ENCODE peak calls at places on chromosome 2, in six cellular contexts. One of them, this sample, is unnamed.

GRCh38 chr2:8525582-8526402 is 156.1 kb upstream of the ID2 start:
- DNase-seq in astrocyte of the spinal cord: peak
- DNase-seq in AG09319: no peak
- DNase-seq in GM12865: peak
- DNase-seq in Calu3: peak
- DNase-seq in left ventricle myocardium inferior: peak
- DNase-seq in this sample: peak

GRCh38 chr2:24559714-24560113 is 68.7 kb downstream of the NCOA1 start:
- DNase-seq in Calu3: no peak
- DNase-seq in astrocyte of the spinal cord: peak
- DNase-seq in GM12865: no peak
- DNase-seq in left ventricle myocardium inferior: no peak
- DNase-seq in AG09319: peak
- DNase-seq in this sample: no peak

GRCh38 chr2:168552450-168552856 is 96.4 kb downstream of the CERS6 start:
- DNase-seq in AG09319: no peak
- DNase-seq in GM12865: peak
- DNase-seq in astrocyte of the spinal cord: no peak
- DNase-seq in left ventricle myocardium inferior: no peak
- DNase-seq in Calu3: peak
- DNase-seq in this sample: peak

GRCh38 chr2:194445226-194445625 is 1211.8 kb upstream of the SLC39A10 start:
- DNase-seq in astrocyte of the spinal cord: no peak
- DNase-seq in Calu3: no peak
- DNase-seq in AG09319: no peak
- DNase-seq in left ventricle myocardium inferior: no peak
- DNase-seq in GM12865: no peak
- DNase-seq in this sample: no peak

GRCh38 chr2:67526283-67526682 is 129.2 kb downstream of the ETAA1 start:
- DNase-seq in GM12865: no peak
- DNase-seq in left ventricle myocardium inferior: no peak
- DNase-seq in astrocyte of the spinal cord: no peak
- DNase-seq in Calu3: no peak
- DNase-seq in AG09319: no peak
- DNase-seq in this sample: no peak

GRCh38 chr2:123816203-123816602 is 208.9 kb upstream of the CNTNAP5 start:
- DNase-seq in astrocyte of the spinal cord: no peak
- DNase-seq in GM12865: no peak
- DNase-seq in AG09319: no peak
- DNase-seq in Calu3: no peak
- DNase-seq in left ventricle myocardium inferior: no peak
- DNase-seq in this sample: no peak

GRCh38 chr2:159753797-159754196 is 41.5 kb downstream of the MARCHF7 start:
- DNase-seq in astrocyte of the spinal cord: no peak
- DNase-seq in Calu3: no peak
- DNase-seq in left ventricle myocardium inferior: no peak
- DNase-seq in AG09319: no peak
- DNase-seq in GM12865: no peak
- DNase-seq in this sample: no peak

GRCh38 chr2:182228741-182229140 is 198.1 kb downstream of the PDE1A start:
- DNase-seq in Calu3: no peak
- DNase-seq in AG09319: no peak
- DNase-seq in astrocyte of the spinal cord: peak
- DNase-seq in left ventricle myocardium inferior: no peak
- DNase-seq in GM12865: no peak
- DNase-seq in this sample: no peak

GRCh38 chr2:191795711-191796110 is 51.2 kb downstream of the CAVIN2 start:
- DNase-seq in Calu3: no peak
- DNase-seq in AG09319: no peak
- DNase-seq in left ventricle myocardium inferior: no peak
- DNase-seq in GM12865: no peak
- DNase-seq in astrocyte of the spinal cord: no peak
- DNase-seq in this sample: no peak

GRCh38 chr2:196563876-196564275 is 75.6 kb upstream of the CCDC150 start:
- DNase-seq in GM12865: no peak
- DNase-seq in astrocyte of the spinal cord: no peak
- DNase-seq in AG09319: no peak
- DNase-seq in Calu3: no peak
- DNase-seq in left ventricle myocardium inferior: no peak
- DNase-seq in this sample: no peak

GRCh38 chr2:170221317-170222288 is 43.7 kb downstream of the MYO3B start:
- DNase-seq in AG09319: no peak
- DNase-seq in GM12865: no peak
- DNase-seq in astrocyte of the spinal cord: peak
- DNase-seq in left ventricle myocardium inferior: no peak
- DNase-seq in Calu3: no peak
- DNase-seq in this sample: no peak

GRCh38 chr2:8740136-8740535 is 58.3 kb downstream of the ID2 start:
- DNase-seq in GM12865: no peak
- DNase-seq in left ventricle myocardium inferior: no peak
- DNase-seq in AG09319: no peak
- DNase-seq in Calu3: no peak
- DNase-seq in astrocyte of the spinal cord: no peak
- DNase-seq in this sample: no peak

GRCh38 chr2:160952462-160952861 is 207.8 kb upstream of the TANK start:
- DNase-seq in GM12865: no peak
- DNase-seq in Calu3: no peak
- DNase-seq in left ventricle myocardium inferior: peak
- DNase-seq in astrocyte of the spinal cord: peak
- DNase-seq in AG09319: no peak
- DNase-seq in this sample: no peak

GRCh38 chr2:17830053-17831034 is 14.1 kb downstream of the MSGN1 start:
- DNase-seq in GM12865: peak
- DNase-seq in Calu3: peak
- DNase-seq in AG09319: peak
- DNase-seq in astrocyte of the spinal cord: peak
- DNase-seq in left ventricle myocardium inferior: peak
- DNase-seq in this sample: peak

GRCh38 chr2:206230060-206230890 is 44.2 kb upstream of the ZDBF2 start:
- DNase-seq in astrocyte of the spinal cord: peak
- DNase-seq in AG09319: no peak
- DNase-seq in GM12865: no peak
- DNase-seq in left ventricle myocardium inferior: no peak
- DNase-seq in Calu3: no peak
- DNase-seq in this sample: no peak

GRCh38 chr2:206231669-206232286 is 42.7 kb upstream of the ZDBF2 start:
- DNase-seq in left ventricle myocardium inferior: no peak
- DNase-seq in GM12865: no peak
- DNase-seq in AG09319: no peak
- DNase-seq in Calu3: no peak
- DNase-seq in astrocyte of the spinal cord: no peak
- DNase-seq in this sample: no peak

GRCh38 chr2:206229642-206230041 is 44.8 kb upstream of the ZDBF2 start:
- DNase-seq in left ventricle myocardium inferior: no peak
- DNase-seq in AG09319: no peak
- DNase-seq in astrocyte of the spinal cord: no peak
- DNase-seq in GM12865: no peak
- DNase-seq in Calu3: no peak
- DNase-seq in this sample: no peak

DNA sequence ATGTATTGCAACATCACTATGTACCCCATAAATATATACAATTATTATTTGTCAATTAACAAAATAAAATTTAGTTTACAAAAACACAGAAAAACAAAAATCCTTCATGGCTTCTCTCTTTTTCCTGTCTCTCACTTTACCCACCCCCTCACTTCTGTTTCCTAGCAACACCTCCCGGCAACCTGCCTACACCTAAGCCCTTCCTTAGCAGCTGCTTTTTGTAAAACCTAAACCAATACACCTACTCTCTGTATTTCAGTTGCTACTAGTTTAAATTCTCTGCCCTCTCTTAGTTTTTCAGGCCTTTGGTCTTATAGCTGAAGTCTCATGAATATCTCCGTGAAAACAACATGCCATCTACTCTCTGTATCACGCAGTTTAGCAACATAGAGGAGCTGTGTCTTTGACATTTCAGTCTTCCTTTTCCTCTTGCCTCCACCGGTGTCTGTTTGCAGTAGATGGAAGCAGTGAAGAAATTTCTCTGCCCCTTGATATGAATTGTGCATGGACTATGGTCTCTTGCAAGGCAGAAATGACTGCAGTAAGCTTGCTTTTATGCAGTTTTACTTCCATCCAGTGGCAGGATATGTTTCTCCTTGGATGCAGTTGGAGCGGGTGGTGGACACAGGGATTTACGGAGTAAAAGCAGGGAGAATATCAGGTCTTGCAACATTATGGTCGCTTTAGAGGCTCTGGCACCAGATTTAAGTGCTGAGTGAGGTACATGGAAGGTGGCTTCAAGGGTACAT is 42.0 kb upstream of the ZDBF2 start:
- DNase-seq in Calu3: no peak
- DNase-seq in AG09319: no peak
- DNase-seq in left ventricle myocardium inferior: no peak
- DNase-seq in GM12865: no peak
- DNase-seq in astrocyte of the spinal cord: no peak
- DNase-seq in this sample: peak
- TF ChIP-seq CTCF in Calu3: no peak
- TF ChIP-seq CTCF in AG09319: no peak
- TF ChIP-seq CTCF in left ventricle myocardium inferior: no peak
- TF ChIP-seq CTCF in GM12865: no peak
- TF ChIP-seq CTCF in astrocyte of the spinal cord: no peak
- TF ChIP-seq CTCF in this sample: no peak

GRCh38 chr2:70716951-70717350 is 51.0 kb downstream of the ADD2 start:
- DNase-seq in Calu3: no peak
- DNase-seq in astrocyte of the spinal cord: no peak
- DNase-seq in AG09319: no peak
- DNase-seq in GM12865: no peak
- DNase-seq in left ventricle myocardium inferior: no peak
- DNase-seq in this sample: no peak

GRCh38 chr2:70717431-70718038 is 50.5 kb downstream of the ADD2 start:
- DNase-seq in left ventricle myocardium inferior: no peak
- DNase-seq in Calu3: no peak
- DNase-seq in GM12865: no peak
- DNase-seq in astrocyte of the spinal cord: no peak
- DNase-seq in AG09319: no peak
- DNase-seq in this sample: no peak

GRCh38 chr2:70718736-70719135 is 49.3 kb downstream of the ADD2 start:
- DNase-seq in GM12865: no peak
- DNase-seq in Calu3: no peak
- DNase-seq in left ventricle myocardium inferior: no peak
- DNase-seq in astrocyte of the spinal cord: no peak
- DNase-seq in AG09319: no peak
- DNase-seq in this sample: no peak

GRCh38 chr2:70719231-70719630 is 48.8 kb downstream of the ADD2 start:
- DNase-seq in AG09319: no peak
- DNase-seq in GM12865: no peak
- DNase-seq in Calu3: no peak
- DNase-seq in left ventricle myocardium inferior: no peak
- DNase-seq in astrocyte of the spinal cord: no peak
- DNase-seq in this sample: no peak

GRCh38 chr2:70720124-70720523 is 47.9 kb downstream of the ADD2 start:
- DNase-seq in GM12865: no peak
- DNase-seq in left ventricle myocardium inferior: no peak
- DNase-seq in astrocyte of the spinal cord: no peak
- DNase-seq in Calu3: no peak
- DNase-seq in AG09319: no peak
- DNase-seq in this sample: no peak
- TF ChIP-seq CTCF in GM12865: no peak
- TF ChIP-seq CTCF in left ventricle myocardium inferior: no peak
- TF ChIP-seq CTCF in astrocyte of the spinal cord: no peak
- TF ChIP-seq CTCF in Calu3: no peak
- TF ChIP-seq CTCF in AG09319: no peak
- TF ChIP-seq CTCF in this sample: no peak

DNA sequence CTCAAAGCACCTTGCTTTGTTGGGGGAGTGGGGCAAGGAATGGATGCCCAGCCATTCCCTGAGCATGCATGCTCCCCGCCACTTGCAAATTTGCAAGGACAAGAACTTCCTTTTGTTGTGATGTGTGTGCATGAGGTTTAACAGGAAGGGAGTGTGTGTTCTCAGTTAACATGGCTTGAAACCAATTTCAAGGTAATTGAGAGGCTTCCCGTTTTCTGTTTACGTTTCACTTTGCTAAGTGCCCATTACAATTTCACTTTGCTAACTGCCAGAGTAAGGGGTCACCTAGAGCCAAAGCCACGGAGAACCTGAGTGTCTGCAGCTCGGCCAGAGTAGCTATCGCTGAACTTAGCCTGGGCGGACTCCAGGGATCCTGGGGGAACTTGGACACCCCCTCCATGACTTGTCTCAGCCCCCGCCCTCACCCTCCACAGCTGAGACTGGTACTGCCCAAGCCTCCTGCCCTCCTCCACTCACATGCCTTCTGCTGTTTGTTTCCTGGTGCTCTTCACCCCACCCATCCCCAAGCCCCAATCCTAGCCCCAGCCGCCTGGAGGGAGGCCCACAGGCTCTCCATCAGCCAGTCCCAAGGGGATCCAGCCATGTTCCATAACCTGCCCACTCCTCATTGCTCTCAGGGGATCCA is 53.6 kb upstream of the LAPTM4A start:
- DNase-seq in astrocyte of the spinal cord: no peak
- DNase-seq in GM12865: no peak
- DNase-seq in Calu3: no peak
- DNase-seq in AG09319: no peak
- DNase-seq in left ventricle myocardium inferior: no peak
- DNase-seq in this sample: no peak
- TF ChIP-seq CTCF in astrocyte of the spinal cord: no peak
- TF ChIP-seq CTCF in GM12865: no peak
- TF ChIP-seq CTCF in Calu3: no peak
- TF ChIP-seq CTCF in AG09319: no peak
- TF ChIP-seq CTCF in left ventricle myocardium inferior: no peak
- TF ChIP-seq CTCF in this sample: no peak

GRCh38 chr2:88165604-88166003 is 4.5 kb upstream of the THNSL2 start:
- DNase-seq in astrocyte of the spinal cord: no peak
- DNase-seq in Calu3: no peak
- DNase-seq in AG09319: no peak
- DNase-seq in left ventricle myocardium inferior: no peak
- DNase-seq in GM12865: no peak
- DNase-seq in this sample: no peak

GRCh38 chr2:88161446-88161845 is 8.7 kb upstream of the THNSL2 start:
- DNase-seq in left ventricle myocardium inferior: no peak
- DNase-seq in AG09319: no peak
- DNase-seq in Calu3: no peak
- DNase-seq in GM12865: no peak
- DNase-seq in astrocyte of the spinal cord: no peak
- DNase-seq in this sample: no peak

GRCh38 chr2:88159481-88159880 is 10.7 kb upstream of the THNSL2 start:
- DNase-seq in Calu3: no peak
- DNase-seq in GM12865: no peak
- DNase-seq in astrocyte of the spinal cord: no peak
- DNase-seq in left ventricle myocardium inferior: no peak
- DNase-seq in AG09319: no peak
- DNase-seq in this sample: no peak

DNA sequence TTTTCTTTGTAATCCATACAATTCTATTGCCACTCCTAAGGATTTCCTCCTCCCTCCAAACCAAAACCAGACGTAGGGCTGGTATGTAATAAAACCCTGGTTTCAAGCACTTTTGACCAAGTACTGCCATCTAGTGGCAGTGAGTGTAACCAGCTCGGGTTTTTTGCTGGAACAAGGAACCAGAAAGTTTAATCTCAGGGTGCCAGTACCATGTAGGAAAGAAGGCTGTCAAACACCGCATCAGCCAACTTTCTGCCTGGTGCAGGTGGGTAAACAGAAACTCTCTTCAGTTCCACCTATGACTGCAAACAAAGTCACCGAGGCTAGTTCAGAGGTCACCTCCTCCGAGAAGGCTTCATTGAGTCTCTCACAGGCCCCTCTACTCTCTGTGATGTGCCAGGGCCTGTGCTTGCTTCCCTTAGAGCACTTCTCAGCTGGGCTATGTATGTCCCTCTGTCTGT is 10.2 kb upstream of the THNSL2 start:
- DNase-seq in Calu3: peak
- DNase-seq in AG09319: peak
- DNase-seq in left ventricle myocardium inferior: no peak
- DNase-seq in GM12865: peak
- DNase-seq in astrocyte of the spinal cord: peak
- DNase-seq in this sample: peak
- TF ChIP-seq CTCF in Calu3: peak
- TF ChIP-seq CTCF in AG09319: peak
- TF ChIP-seq CTCF in left ventricle myocardium inferior: peak
- TF ChIP-seq CTCF in GM12865: peak
- TF ChIP-seq CTCF in astrocyte of the spinal cord: peak
- TF ChIP-seq CTCF in this sample: peak